ENCODE peak calls at places on chromosome X, in eight cellular contexts. H, J, O, K, E, Y, F and U are unnamed samples.

GRCh38 chrX:136318895-136319597 is 18.3 kb downstream of the ADGRG4 start:
- DNase-seq in H (no peak), J (no peak), O (no peak), K (no peak), E (no peak), Y (no peak), F (no peak), U (no peak)

GRCh38 chrX:126137899-126138298 is 28.2 kb downstream of the DCAF12L2 start:
- DNase-seq in H (peak; percentile 0), J (no peak), O (no peak), K (no peak), E (no peak), Y (no peak), F (no peak), U (no peak)

GRCh38 chrX:150752124-150752523 is 58.9 kb downstream of the MTMR1 start:
- DNase-seq in H (no peak), J (no peak), O (no peak), K (no peak), E (peak; percentile 19), Y (no peak), F (no peak), U (no peak)

GRCh38 chrX:110806145-110806544 is 10.5 kb upstream of the CHRDL1 start:
- DNase-seq in H (no peak), J (no peak), O (no peak), K (no peak), E (peak; percentile 9), Y (no peak), F (no peak), U (no peak)

GRCh38 chrX:30875957-30876356 is 13.1 kb downstream of the TAB3 start:
- DNase-seq in H (no peak), J (no peak), O (no peak), K (no peak), E (peak; percentile 87), Y (no peak), F (no peak), U (no peak)

GRCh38 chrX:105134273-105134672 is 86.2 kb downstream of the TEX13A start:
- DNase-seq in H (no peak), J (no peak), O (no peak), K (no peak), E (no peak), Y (no peak), F (no peak), U (no peak)

GRCh38 chrX:319579-320125 is 1.1 kb upstream of the GTPBP6 start:
- DNase-seq in H (no peak), J (no peak), O (no peak), K (no peak), E (no peak), Y (no peak), F (peak; percentile 26), U (peak; percentile 69)

GRCh38 chrX:129755779-129756650 is 17.2 kb downstream of the XPNPEP2 start:
- DNase-seq in H (peak; percentile 55), J (peak; percentile 35), O (no peak), K (no peak), E (no peak), Y (no peak), F (no peak), U (no peak)

GRCh38 chrX:55488559-55489314 is 911 bp downstream of the USP51 start:
- DNase-seq in H (peak; percentile 60), J (peak; percentile 58), O (peak; percentile 65), K (no peak), E (peak; percentile 8), Y (peak; percentile 67), F (peak; percentile 59), U (peak; percentile 76)

GRCh38 chrX:39201305-39201990 is 400.2 kb downstream of the MID1IP1 start:
- DNase-seq in H (peak; percentile 24), J (no peak), O (no peak), K (no peak), E (no peak), Y (no peak), F (no peak), U (no peak)

GRCh38 chrX:54495814-54496516 is at the start of gene FGD1:
- DNase-seq in H (peak; percentile 8), J (peak; percentile 19), O (peak; percentile 74), K (no peak), E (peak; percentile 41), Y (peak; percentile 80), F (peak; percentile 58), U (peak; percentile 73)

GRCh38 chrX:50635811-50636365 is 165.3 kb upstream of the DGKK start:
- DNase-seq in H (no peak), J (no peak), O (peak; percentile 77), K (no peak), E (no peak), Y (no peak), F (no peak), U (peak; percentile 47)

DNA sequence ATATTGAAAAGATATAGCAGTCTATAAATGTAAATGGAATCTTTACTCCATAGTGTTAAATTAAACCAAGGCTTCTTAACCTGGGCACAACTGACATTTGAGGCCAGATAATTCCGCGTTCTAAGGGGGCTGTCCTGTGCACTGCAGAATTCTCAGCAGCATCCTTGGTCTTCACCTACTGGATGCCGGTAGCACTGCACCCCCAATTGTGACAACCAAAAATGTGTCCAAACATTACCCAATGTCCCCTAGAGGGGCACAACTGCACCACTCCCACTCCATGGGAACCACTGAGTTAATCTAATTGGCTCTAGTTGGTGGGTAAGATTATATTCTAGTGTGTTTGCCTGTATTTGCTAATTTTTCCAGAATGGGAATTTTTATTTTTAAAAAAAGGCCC is 16.6 kb downstream of the AP1S2 start:
- DNase-seq in H (peak; percentile 11), J (no peak), O (no peak), K (no peak), E (no peak), Y (no peak), F (no peak), U (no peak)
- TF ChIP-seq CTCF in H (peak; percentile 25), J (no peak), O (peak; percentile 21), K (no peak), E (no peak), Y (peak; percentile 21), F (no peak), U (no peak)

GRCh38 chrX:74419861-74420193 is 1.5 kb upstream of the SLC16A2 start:
- DNase-seq in H (no peak), J (no peak), O (no peak), K (no peak), E (no peak), Y (no peak), F (no peak), U (no peak)

GRCh38 chrX:74422029-74422352 is 698 bp downstream of the SLC16A2 start:
- DNase-seq in H (no peak), J (no peak), O (no peak), K (no peak), E (no peak), Y (no peak), F (no peak), U (no peak)

GRCh38 chrX:74422576-74423288 is 1.4 kb downstream of the SLC16A2 start:
- DNase-seq in H (peak; percentile 1), J (no peak), O (peak; percentile 33), K (no peak), E (peak; percentile 66), Y (peak; percentile 65), F (peak; percentile 43), U (peak; percentile 61)

GRCh38 chrX:74421181-74422028 is at the start of gene SLC16A2:
- DNase-seq in H (peak; percentile 17), J (peak; percentile 12), O (peak; percentile 64), K (no peak), E (peak; percentile 79), Y (peak; percentile 63), F (peak; percentile 81), U (peak; percentile 67)

DNA sequence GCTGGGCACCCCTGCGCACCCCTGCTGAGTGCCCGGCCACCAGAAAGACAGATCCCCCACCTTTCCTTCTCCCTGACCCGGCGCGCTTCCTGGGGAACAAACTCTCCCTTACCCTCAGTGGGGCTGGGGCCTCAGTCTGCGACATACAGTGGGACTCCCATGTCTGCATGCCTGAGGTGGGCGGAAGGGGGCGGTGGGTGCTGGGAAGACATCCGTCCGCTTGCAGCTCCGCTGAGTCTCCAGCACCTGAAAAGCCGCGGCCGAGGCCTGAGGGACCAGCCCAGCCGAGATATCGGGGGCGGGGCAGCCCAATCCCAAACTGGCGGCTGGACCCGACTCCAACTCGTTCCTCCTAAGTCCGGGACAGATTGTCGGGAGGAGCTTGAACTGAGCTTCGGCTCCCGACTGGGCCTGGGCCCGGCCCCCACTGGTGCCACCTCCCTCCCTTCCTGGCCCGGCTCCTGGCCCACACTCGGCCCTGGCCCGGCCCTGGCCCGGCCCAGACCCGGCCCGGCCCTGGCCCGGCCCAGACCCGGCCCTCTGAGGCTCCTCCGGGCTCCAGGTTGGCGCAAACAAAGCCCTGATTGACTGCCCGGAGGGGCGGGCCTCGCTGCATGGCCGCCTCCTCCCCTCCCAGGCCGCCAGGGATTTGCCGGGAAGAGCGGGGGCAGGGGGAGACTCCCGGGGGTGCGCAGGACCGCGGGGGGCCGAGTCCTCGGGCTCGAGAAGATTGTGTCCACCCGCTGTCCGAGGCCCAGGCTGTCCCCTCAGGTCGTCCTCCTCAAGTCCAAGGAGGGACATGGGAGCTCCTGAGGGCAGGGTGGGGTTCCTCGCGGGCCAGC is 878 bp upstream of the SLC16A2 start:
- DNase-seq in H (no peak), J (no peak), O (peak; percentile 35), K (no peak), E (peak; percentile 48), Y (peak; percentile 66), F (peak; percentile 67), U (peak; percentile 82)
- TF ChIP-seq CTCF in H (no peak), J (no peak), O (no peak), K (no peak), E (no peak), Y (no peak), F (no peak), U (no peak)

DNA sequence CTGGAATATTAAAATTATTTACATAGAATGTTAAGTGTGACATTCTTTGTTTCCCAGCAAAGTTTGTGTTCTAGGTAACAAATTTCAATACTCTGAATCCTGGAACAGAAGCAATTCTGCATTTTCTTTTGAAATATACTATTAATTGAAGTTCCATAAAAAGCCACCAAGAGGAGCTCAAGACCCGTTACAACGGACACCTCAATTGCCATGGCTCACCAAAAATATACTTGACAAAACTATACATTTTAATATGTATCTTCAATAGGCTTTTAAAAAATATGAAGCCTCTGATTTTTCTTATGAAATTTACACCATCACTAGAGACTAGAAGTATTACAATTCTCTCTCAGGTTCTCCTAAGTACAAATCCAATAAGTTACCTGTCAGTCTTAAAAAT is 111.4 kb downstream of the NYX start:
- DNase-seq in H (peak; percentile 16), J (no peak), O (no peak), K (no peak), E (peak; percentile 47), Y (no peak), F (no peak), U (no peak)
- TF ChIP-seq CTCF in H (peak; percentile 1), J (peak; percentile 36), O (peak; percentile 47), K (peak; percentile 25), E (peak; percentile 59), Y (no peak), F (peak; percentile 41), U (peak; percentile 22)

DNA sequence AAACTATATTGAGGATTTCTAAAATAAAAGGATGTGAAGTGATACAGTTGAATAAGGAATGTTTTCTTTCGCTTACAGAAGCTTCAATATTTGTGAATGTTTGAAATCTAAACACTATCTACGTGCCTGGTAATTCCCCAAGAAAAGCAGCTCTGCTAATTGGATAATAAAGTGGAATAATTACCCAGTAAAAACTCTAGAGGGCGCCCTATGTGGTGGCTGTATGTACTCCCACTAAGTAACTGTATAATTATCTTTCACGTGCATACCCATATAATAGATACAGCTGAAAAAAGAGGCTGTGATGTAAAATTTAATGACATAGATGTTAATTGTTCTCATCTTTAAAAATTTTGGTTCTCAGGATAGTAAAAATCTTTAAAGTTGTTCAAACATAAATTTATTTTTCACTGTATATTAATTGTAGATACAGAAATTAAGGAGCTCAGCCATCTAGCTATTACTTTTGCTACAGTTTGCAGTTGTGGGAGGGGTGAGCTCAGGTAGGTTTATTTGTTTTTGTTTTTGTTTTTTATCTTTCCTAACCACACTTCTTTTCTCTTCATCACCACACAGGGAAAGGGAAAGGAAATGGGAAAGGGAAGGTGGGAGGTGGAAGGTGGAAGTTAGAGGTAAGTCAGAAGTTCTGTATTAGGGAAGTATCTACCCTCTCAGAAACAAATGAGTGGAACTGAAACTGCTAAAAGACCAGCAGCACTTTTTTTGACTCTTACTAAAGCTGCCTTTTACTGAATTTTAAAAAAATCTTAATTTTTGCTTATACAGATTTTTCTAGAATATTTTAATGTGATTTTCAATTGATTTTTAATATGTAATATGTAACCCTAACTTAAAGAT is 151.7 kb upstream of the RPS6KA6 start:
- DNase-seq in H (peak; percentile 0), J (no peak), O (peak; percentile 6), K (no peak), E (peak; percentile 6), Y (no peak), F (no peak), U (no peak)
- TF ChIP-seq CTCF in H (no peak), J (no peak), O (peak; percentile 55), K (peak; percentile 53), E (peak; percentile 50), Y (peak; percentile 61), F (peak; percentile 40), U (peak; percentile 55)